ENCODE peak calls at places on chromosomes 12 and 14, in seven cellular contexts. M is RWPE1; P is NCI-H460; N is AG04450; R is CD4-positive, alpha-beta memory T cell; Q is myocyte; J is stimulated activated naive CD8-positive, alpha-beta T cell treated with anti-CD3 and anti-CD28 coated beads, Interleukin-15, Interleukin-2, amounts not matched to agents 100 U/mL and 50 U/mL, for 24 hours. L is an unnamed sample.

GRCh38 chr14:60002819-60003492 is 83.0 kb downstream of the LRRC9 start:
- DNase-seq in M (no peak), P (no peak), N (no peak), R (no peak), Q (peak; percentile 99), J (no peak), L (no peak)

GRCh38 chr14:68008491-68008890 is 188.9 kb downstream of the RAD51B start:
- DNase-seq in M (no peak), P (no peak), N (no peak), R (no peak), Q (no peak), J (no peak), L (no peak)

GRCh38 chr12:84375472-84375871 is 537.1 kb downstream of the SLC6A15 start:
- DNase-seq in M (no peak), P (no peak), N (peak; percentile 39), R (no peak), Q (no peak), J (no peak), L (no peak)

GRCh38 chr12:62865860-62866407 is 69.0 kb downstream of the PPM1H start:
- DNase-seq in M (no peak), P (no peak), N (no peak), R (no peak), Q (peak; percentile 74), J (no peak), L (no peak)

GRCh38 chr12:117022465-117022864 is 76.8 kb downstream of the TESC start:
- DNase-seq in M (no peak), P (no peak), N (no peak), R (no peak), Q (no peak), J (no peak), L (no peak)

GRCh38 chr14:105251920-105252319 is 3.6 kb downstream of the BTBD6 start:
- DNase-seq in M (no peak), P (no peak), N (no peak), R (no peak), Q (no peak), J (no peak), L (no peak)

GRCh38 chr12:14384783-14385638 is 19.5 kb downstream of the ATF7IP start:
- DNase-seq in M (no peak), P (peak; percentile 43), N (peak; percentile 87), R (peak; percentile 87), Q (peak; percentile 93), J (peak; percentile 50), L (no peak)

GRCh38 chr12:34395056-34396005 is 373.0 kb downstream of the ALG10 start:
- DNase-seq in M (no peak), P (no peak), N (no peak), R (no peak), Q (no peak), J (no peak), L (no peak)

GRCh38 chr12:131862994-131863710 is 31.3 kb upstream of the ULK1 start:
- DNase-seq in M (peak; percentile 51), P (no peak), N (no peak), R (no peak), Q (peak; percentile 9), J (no peak), L (no peak)

GRCh38 chr12:15602051-15602672 is 187.0 kb downstream of the EPS8 start:
- DNase-seq in M (no peak), P (no peak), N (no peak), R (no peak), Q (no peak), J (no peak), L (no peak)

GRCh38 chr12:63882844-63883243 is 38.3 kb downstream of the SRGAP1 start:
- DNase-seq in M (no peak), P (no peak), N (peak; percentile 15), R (no peak), Q (peak; percentile 91), J (no peak), L (no peak)

GRCh38 chr12:14868916-14869315 is 16.7 kb downstream of the MGP start:
- DNase-seq in M (no peak), P (no peak), N (no peak), R (no peak), Q (peak; percentile 27), J (no peak), L (no peak)

GRCh38 chr12:106633451-106633823 is 50.6 kb downstream of the RFX4 start:
- DNase-seq in M (no peak), P (no peak), N (no peak), R (no peak), Q (no peak), J (no peak), L (no peak)

GRCh38 chr14:89165810-89166209 is 251.2 kb downstream of the FOXN3 start:
- DNase-seq in M (no peak), P (no peak), N (no peak), R (no peak), Q (no peak), J (no peak), L (no peak)

GRCh38 chr12:127809236-127809635 is 457.7 kb upstream of the TMEM132C start:
- DNase-seq in M (no peak), P (peak; percentile 56), N (no peak), R (no peak), Q (peak; percentile 83), J (no peak), L (no peak)

GRCh38 chr12:118432812-118433540 is 56.6 kb downstream of the SUDS3 start:
- DNase-seq in M (no peak), P (no peak), N (no peak), R (no peak), Q (peak; percentile 60), J (no peak), L (no peak)

GRCh38 chr12:3881208-3881980 is 8.2 kb upstream of the PARP11 start:
- DNase-seq in M (no peak), P (no peak), N (no peak), R (no peak), Q (no peak), J (no peak), L (no peak)

GRCh38 chr12:25975179-25975578 is 16.7 kb downstream of the RASSF8 start:
- DNase-seq in M (no peak), P (no peak), N (no peak), R (no peak), Q (no peak), J (no peak), L (no peak)

GRCh38 chr14:50669441-50669986 is 1.4 kb upstream of the SAV1 start:
- DNase-seq in M (no peak), P (no peak), N (no peak), R (no peak), Q (no peak), J (no peak), L (no peak)

GRCh38 chr12:104358353-104359003 is 54.9 kb downstream of the EID3 start:
- DNase-seq in M (peak; percentile 34), P (peak; percentile 55), N (no peak), R (peak; percentile 65), Q (peak; percentile 48), J (peak; percentile 68), L (peak; percentile 28)

GRCh38 chr12:76762556-76762955 is 1.4 kb upstream of the ZDHHC17 start:
- DNase-seq in M (no peak), P (no peak), N (no peak), R (no peak), Q (no peak), J (no peak), L (no peak)

GRCh38 chr12:88453323-88453722 is 126.9 kb downstream of the KITLG start:
- DNase-seq in M (no peak), P (no peak), N (no peak), R (no peak), Q (no peak), J (no peak), L (no peak)

GRCh38 chr12:68428724-68429580 is 96.8 kb upstream of the MDM1 start:
- DNase-seq in M (no peak), P (no peak), N (no peak), R (no peak), Q (no peak), J (no peak), L (no peak)

GRCh38 chr12:4824415-4824814 is 85.3 kb upstream of the KCNA1 start:
- DNase-seq in M (peak; percentile 25), P (no peak), N (no peak), R (no peak), Q (no peak), J (no peak), L (no peak)

GRCh38 chr14:71320734-71321555 is 413.7 kb downstream of the PCNX1 start:
- DNase-seq in M (peak; percentile 61), P (peak; percentile 35), N (no peak), R (peak; percentile 73), Q (peak; percentile 70), J (peak; percentile 71), L (no peak)

GRCh38 chr12:57008113-57008687 is 1.9 kb upstream of the ZBTB39 start:
- DNase-seq in M (peak; percentile 57), P (peak; percentile 50), N (peak; percentile 46), R (peak; percentile 65), Q (peak; percentile 67), J (no peak), L (no peak)

GRCh38 chr12:115385141-115385540 is 701.2 kb upstream of the TBX3 start:
- DNase-seq in M (no peak), P (no peak), N (no peak), R (no peak), Q (no peak), J (no peak), L (no peak)

GRCh38 chr12:76548222-76548837 is 11.2 kb downstream of the OSBPL8 start:
- DNase-seq in M (no peak), P (no peak), N (no peak), R (no peak), Q (no peak), J (no peak), L (no peak)

GRCh38 chr12:96368687-96369086 is 31.6 kb downstream of the CDK17 start:
- DNase-seq in M (no peak), P (no peak), N (no peak), R (no peak), Q (no peak), J (no peak), L (no peak)

GRCh38 chr14:101950516-101951215 is 13.7 kb upstream of the DYNC1H1 start:
- DNase-seq in M (no peak), P (no peak), N (no peak), R (no peak), Q (no peak), J (no peak), L (no peak)

GRCh38 chr14:66477567-66477966 is 8.6 kb upstream of the CCDC196 start:
- DNase-seq in M (no peak), P (no peak), N (no peak), R (no peak), Q (no peak), J (no peak), L (no peak)

GRCh38 chr12:14605401-14605989 is 37.8 kb upstream of the PLBD1 start:
- DNase-seq in M (no peak), P (no peak), N (no peak), R (no peak), Q (no peak), J (no peak), L (no peak)

GRCh38 chr12:19234171-19234704 is 104.7 kb downstream of the PLEKHA5 start:
- DNase-seq in M (no peak), P (no peak), N (no peak), R (no peak), Q (no peak), J (no peak), L (no peak)

GRCh38 chr12:26713885-26714383 is 119.1 kb downstream of the ITPR2 start:
- DNase-seq in M (no peak), P (no peak), N (no peak), R (no peak), Q (peak; percentile 61), J (no peak), L (no peak)

GRCh38 chr14:34258318-34258717 is 203.7 kb downstream of the SPTSSA start:
- DNase-seq in M (no peak), P (no peak), N (no peak), R (no peak), Q (no peak), J (no peak), L (no peak)

GRCh38 chr12:46830731-46831334 is 5.0 kb upstream of the SLC38A4 start:
- DNase-seq in M (peak; percentile 39), P (no peak), N (no peak), R (no peak), Q (no peak), J (no peak), L (no peak)

GRCh38 chr12:22042981-22043669 is 2.9 kb upstream of the CMAS start:
- DNase-seq in M (peak; percentile 42), P (no peak), N (peak; percentile 41), R (no peak), Q (no peak), J (no peak), L (no peak)

L was measured in thoracic aorta.